ENCODE peak calls at places on chromosomes 2 and 18, in seven cellular contexts. One of them, this sample, is unnamed.

GRCh38 chr18:51066273-51066672 is 36.3 kb downstream of the SMAD4 start:
- DNase-seq in NCI-H460: no peak
- DNase-seq in cardiac fibroblast: peak; percentile 57
- DNase-seq in activated CD8-positive, alpha-beta memory T cell treated with anti-CD3 and anti-CD28 coated beads, Interleukin-2, amount 50 U/mL, for 48 hours: no peak
- DNase-seq in GM04504: no peak
- DNase-seq in T-helper 1 cell: no peak
- DNase-seq in endothelial cell: no peak
- DNase-seq in this sample: no peak

GRCh38 chr2:64106481-64106880 is 37.7 kb downstream of the PELI1 start:
- DNase-seq in cardiac fibroblast: no peak
- DNase-seq in T-helper 1 cell: no peak
- DNase-seq in GM04504: no peak
- DNase-seq in NCI-H460: no peak
- DNase-seq in endothelial cell: no peak
- DNase-seq in activated CD8-positive, alpha-beta memory T cell treated with anti-CD3 and anti-CD28 coated beads, Interleukin-2, amount 50 U/mL, for 48 hours: no peak
- DNase-seq in this sample: no peak

GRCh38 chr2:37472959-37473358 is 128.5 kb downstream of the QPCT start:
- DNase-seq in NCI-H460: no peak
- DNase-seq in endothelial cell: no peak
- DNase-seq in T-helper 1 cell: no peak
- DNase-seq in activated CD8-positive, alpha-beta memory T cell treated with anti-CD3 and anti-CD28 coated beads, Interleukin-2, amount 50 U/mL, for 48 hours: no peak
- DNase-seq in cardiac fibroblast: peak; percentile 70
- DNase-seq in GM04504: peak; percentile 59
- DNase-seq in this sample: no peak

GRCh38 chr2:60503923-60504514 is 49.4 kb downstream of the BCL11A start:
- DNase-seq in cardiac fibroblast: no peak
- DNase-seq in T-helper 1 cell: no peak
- DNase-seq in GM04504: no peak
- DNase-seq in activated CD8-positive, alpha-beta memory T cell treated with anti-CD3 and anti-CD28 coated beads, Interleukin-2, amount 50 U/mL, for 48 hours: no peak
- DNase-seq in NCI-H460: no peak
- DNase-seq in endothelial cell: no peak
- DNase-seq in this sample: no peak

GRCh38 chr2:31384351-31384750 is 30.2 kb downstream of the XDH start:
- DNase-seq in endothelial cell: no peak
- DNase-seq in GM04504: peak; percentile 81
- DNase-seq in cardiac fibroblast: peak; percentile 82
- DNase-seq in T-helper 1 cell: no peak
- DNase-seq in NCI-H460: no peak
- DNase-seq in activated CD8-positive, alpha-beta memory T cell treated with anti-CD3 and anti-CD28 coated beads, Interleukin-2, amount 50 U/mL, for 48 hours: no peak
- DNase-seq in this sample: peak; percentile 50

GRCh38 chr2:53036196-53036595 is 731.4 kb upstream of the CHAC2 start:
- DNase-seq in cardiac fibroblast: peak; percentile 5
- DNase-seq in NCI-H460: no peak
- DNase-seq in endothelial cell: no peak
- DNase-seq in activated CD8-positive, alpha-beta memory T cell treated with anti-CD3 and anti-CD28 coated beads, Interleukin-2, amount 50 U/mL, for 48 hours: no peak
- DNase-seq in T-helper 1 cell: no peak
- DNase-seq in GM04504: no peak
- DNase-seq in this sample: no peak

GRCh38 chr2:226979004-226979403 is 143.2 kb downstream of the RHBDD1 start:
- DNase-seq in cardiac fibroblast: no peak
- DNase-seq in T-helper 1 cell: no peak
- DNase-seq in NCI-H460: no peak
- DNase-seq in GM04504: no peak
- DNase-seq in endothelial cell: no peak
- DNase-seq in activated CD8-positive, alpha-beta memory T cell treated with anti-CD3 and anti-CD28 coated beads, Interleukin-2, amount 50 U/mL, for 48 hours: no peak
- DNase-seq in this sample: no peak

GRCh38 chr2:128286011-128286721 is 32.5 kb downstream of the HS6ST1 start:
- DNase-seq in T-helper 1 cell: no peak
- DNase-seq in endothelial cell: no peak
- DNase-seq in NCI-H460: no peak
- DNase-seq in cardiac fibroblast: no peak
- DNase-seq in GM04504: no peak
- DNase-seq in activated CD8-positive, alpha-beta memory T cell treated with anti-CD3 and anti-CD28 coated beads, Interleukin-2, amount 50 U/mL, for 48 hours: no peak
- DNase-seq in this sample: no peak

GRCh38 chr2:127174977-127175376 is 45.1 kb downstream of the CYP27C1 start:
- DNase-seq in endothelial cell: no peak
- DNase-seq in activated CD8-positive, alpha-beta memory T cell treated with anti-CD3 and anti-CD28 coated beads, Interleukin-2, amount 50 U/mL, for 48 hours: no peak
- DNase-seq in T-helper 1 cell: no peak
- DNase-seq in cardiac fibroblast: peak; percentile 46
- DNase-seq in NCI-H460: no peak
- DNase-seq in GM04504: no peak
- DNase-seq in this sample: no peak

GRCh38 chr2:1886405-1886992 is 142.2 kb upstream of the PXDN start:
- DNase-seq in endothelial cell: peak; percentile 79
- DNase-seq in cardiac fibroblast: peak; percentile 71
- DNase-seq in activated CD8-positive, alpha-beta memory T cell treated with anti-CD3 and anti-CD28 coated beads, Interleukin-2, amount 50 U/mL, for 48 hours: peak; percentile 69
- DNase-seq in NCI-H460: peak; percentile 51
- DNase-seq in T-helper 1 cell: no peak
- DNase-seq in GM04504: peak; percentile 10
- DNase-seq in this sample: peak; percentile 63

GRCh38 chr2:216519154-216519762 is 20.6 kb downstream of the RPL37A start:
- DNase-seq in endothelial cell: peak; percentile 73
- DNase-seq in cardiac fibroblast: peak; percentile 89
- DNase-seq in NCI-H460: peak; percentile 79
- DNase-seq in activated CD8-positive, alpha-beta memory T cell treated with anti-CD3 and anti-CD28 coated beads, Interleukin-2, amount 50 U/mL, for 48 hours: no peak
- DNase-seq in T-helper 1 cell: peak; percentile 22
- DNase-seq in GM04504: peak; percentile 60
- DNase-seq in this sample: peak; percentile 64

GRCh38 chr2:199818754-199819153 is 32.2 kb downstream of the FTCDNL1 start:
- DNase-seq in activated CD8-positive, alpha-beta memory T cell treated with anti-CD3 and anti-CD28 coated beads, Interleukin-2, amount 50 U/mL, for 48 hours: no peak
- DNase-seq in NCI-H460: no peak
- DNase-seq in GM04504: no peak
- DNase-seq in endothelial cell: no peak
- DNase-seq in cardiac fibroblast: no peak
- DNase-seq in T-helper 1 cell: no peak
- DNase-seq in this sample: no peak

GRCh38 chr2:105744909-105745853 is at the start of gene NCK2:
- DNase-seq in activated CD8-positive, alpha-beta memory T cell treated with anti-CD3 and anti-CD28 coated beads, Interleukin-2, amount 50 U/mL, for 48 hours: no peak
- DNase-seq in T-helper 1 cell: no peak
- DNase-seq in endothelial cell: peak; percentile 53
- DNase-seq in cardiac fibroblast: peak; percentile 29
- DNase-seq in NCI-H460: no peak
- DNase-seq in GM04504: no peak
- DNase-seq in this sample: peak; percentile 24

GRCh38 chr2:39837856-39838453 is 58.9 kb upstream of the THUMPD2 start:
- DNase-seq in endothelial cell: no peak
- DNase-seq in activated CD8-positive, alpha-beta memory T cell treated with anti-CD3 and anti-CD28 coated beads, Interleukin-2, amount 50 U/mL, for 48 hours: no peak
- DNase-seq in cardiac fibroblast: peak; percentile 64
- DNase-seq in NCI-H460: peak; percentile 41
- DNase-seq in GM04504: no peak
- DNase-seq in T-helper 1 cell: no peak
- DNase-seq in this sample: peak; percentile 28

GRCh38 chr2:153477096-153477555 is 1.4 kb downstream of the RPRM start:
- DNase-seq in activated CD8-positive, alpha-beta memory T cell treated with anti-CD3 and anti-CD28 coated beads, Interleukin-2, amount 50 U/mL, for 48 hours: no peak
- DNase-seq in NCI-H460: no peak
- DNase-seq in endothelial cell: peak; percentile 37
- DNase-seq in GM04504: no peak
- DNase-seq in T-helper 1 cell: no peak
- DNase-seq in cardiac fibroblast: no peak
- DNase-seq in this sample: no peak

GRCh38 chr18:52499018-52499417 is 159.0 kb downstream of the DCC start:
- DNase-seq in activated CD8-positive, alpha-beta memory T cell treated with anti-CD3 and anti-CD28 coated beads, Interleukin-2, amount 50 U/mL, for 48 hours: no peak
- DNase-seq in endothelial cell: no peak
- DNase-seq in cardiac fibroblast: no peak
- DNase-seq in GM04504: no peak
- DNase-seq in T-helper 1 cell: no peak
- DNase-seq in NCI-H460: no peak
- DNase-seq in this sample: no peak

GRCh38 chr2:124542932-124543640 is 518.0 kb downstream of the CNTNAP5 start:
- DNase-seq in cardiac fibroblast: no peak
- DNase-seq in activated CD8-positive, alpha-beta memory T cell treated with anti-CD3 and anti-CD28 coated beads, Interleukin-2, amount 50 U/mL, for 48 hours: no peak
- DNase-seq in T-helper 1 cell: no peak
- DNase-seq in GM04504: no peak
- DNase-seq in endothelial cell: no peak
- DNase-seq in NCI-H460: no peak
- DNase-seq in this sample: no peak

GRCh38 chr2:73593676-73594075 is 48.5 kb downstream of the NAT8 start:
- DNase-seq in GM04504: no peak
- DNase-seq in cardiac fibroblast: no peak
- DNase-seq in activated CD8-positive, alpha-beta memory T cell treated with anti-CD3 and anti-CD28 coated beads, Interleukin-2, amount 50 U/mL, for 48 hours: no peak
- DNase-seq in NCI-H460: no peak
- DNase-seq in T-helper 1 cell: no peak
- DNase-seq in endothelial cell: no peak
- DNase-seq in this sample: no peak

GRCh38 chr18:23377669-23378469 is 75.2 kb upstream of the RIOK3 start:
- DNase-seq in NCI-H460: peak; percentile 51
- DNase-seq in GM04504: peak; percentile 59
- DNase-seq in activated CD8-positive, alpha-beta memory T cell treated with anti-CD3 and anti-CD28 coated beads, Interleukin-2, amount 50 U/mL, for 48 hours: no peak
- DNase-seq in endothelial cell: no peak
- DNase-seq in cardiac fibroblast: peak; percentile 84
- DNase-seq in T-helper 1 cell: no peak
- DNase-seq in this sample: peak; percentile 42

GRCh38 chr2:15640291-15640711 is 48.6 kb downstream of the DDX1 start:
- DNase-seq in activated CD8-positive, alpha-beta memory T cell treated with anti-CD3 and anti-CD28 coated beads, Interleukin-2, amount 50 U/mL, for 48 hours: no peak
- DNase-seq in cardiac fibroblast: peak; percentile 85
- DNase-seq in endothelial cell: no peak
- DNase-seq in NCI-H460: no peak
- DNase-seq in GM04504: peak; percentile 9
- DNase-seq in T-helper 1 cell: no peak
- DNase-seq in this sample: peak; percentile 10

GRCh38 chr18:79962311-79962710 is 2.1 kb upstream of the HSBP1L1 start:
- DNase-seq in NCI-H460: no peak
- DNase-seq in GM04504: no peak
- DNase-seq in cardiac fibroblast: no peak
- DNase-seq in endothelial cell: no peak
- DNase-seq in T-helper 1 cell: no peak
- DNase-seq in activated CD8-positive, alpha-beta memory T cell treated with anti-CD3 and anti-CD28 coated beads, Interleukin-2, amount 50 U/mL, for 48 hours: no peak
- DNase-seq in this sample: no peak

GRCh38 chr18:50272593-50272992 is 6.3 kb upstream of the CFAP53 start:
- DNase-seq in T-helper 1 cell: no peak
- DNase-seq in endothelial cell: no peak
- DNase-seq in activated CD8-positive, alpha-beta memory T cell treated with anti-CD3 and anti-CD28 coated beads, Interleukin-2, amount 50 U/mL, for 48 hours: no peak
- DNase-seq in NCI-H460: no peak
- DNase-seq in GM04504: no peak
- DNase-seq in cardiac fibroblast: no peak
- DNase-seq in this sample: no peak

GRCh38 chr2:195864316-195864715 is 204.3 kb downstream of the DNAH7 start:
- DNase-seq in activated CD8-positive, alpha-beta memory T cell treated with anti-CD3 and anti-CD28 coated beads, Interleukin-2, amount 50 U/mL, for 48 hours: no peak
- DNase-seq in cardiac fibroblast: no peak
- DNase-seq in GM04504: no peak
- DNase-seq in T-helper 1 cell: no peak
- DNase-seq in endothelial cell: no peak
- DNase-seq in NCI-H460: no peak
- DNase-seq in this sample: no peak

GRCh38 chr2:43585708-43586107 is 10.1 kb downstream of the THADA start:
- DNase-seq in activated CD8-positive, alpha-beta memory T cell treated with anti-CD3 and anti-CD28 coated beads, Interleukin-2, amount 50 U/mL, for 48 hours: no peak
- DNase-seq in T-helper 1 cell: no peak
- DNase-seq in GM04504: no peak
- DNase-seq in cardiac fibroblast: no peak
- DNase-seq in endothelial cell: no peak
- DNase-seq in NCI-H460: no peak
- DNase-seq in this sample: no peak